ENCODE peak calls at places on chromosomes 11 and 22, in eight cellular contexts. R is HCT116; P is left ventricle myocardium inferior; O is PC-3; X is AG09319; Y is CD4-positive, alpha-beta T cell; I is mammary epithelial cell; A is fibroblast of lung. S is an unnamed sample.
A peak's percentile ranks its signal among the peaks of the same experiment; 100 is the strongest.

GRCh38 chr11:13258855-13259254 is 18.7 kb upstream of the BMAL1 start:
- DNase-seq in I (no peak), R (no peak), A (no peak), P (no peak), X (no peak), O (no peak), Y (no peak), S (no peak)

GRCh38 chr11:72750556-72751292 is 1.5 kb downstream of the ARAP1 start:
- DNase-seq in Y (no peak), A (no peak), I (no peak), X (no peak), R (no peak), P (no peak), O (peak; percentile 32), S (no peak)

GRCh38 chr11:64536396-64536935 is 54.6 kb upstream of the SLC22A12 start:
- DNase-seq in A (peak; percentile 38), Y (no peak), X (no peak), P (no peak), I (no peak), O (peak; percentile 28), R (no peak), S (no peak)

GRCh38 chr11:29093416-29093815 is 923.4 kb downstream of the KCNA4 start:
- DNase-seq in R (no peak), Y (no peak), O (peak; percentile 69), I (no peak), P (no peak), A (peak; percentile 82), X (no peak), S (no peak)

GRCh38 chr11:128632151-128632791 is 44.9 kb upstream of the ETS1 start:
- DNase-seq in O (peak; percentile 80), R (peak; percentile 19), I (peak; percentile 23), P (no peak), A (peak; percentile 60), X (no peak), Y (peak; percentile 29), S (no peak)

GRCh38 chr11:117837791-117838190 is 13.2 kb upstream of the FXYD2 start:
- DNase-seq in I (no peak), X (no peak), A (no peak), R (no peak), Y (no peak), P (peak; percentile 12), O (no peak), S (no peak)

GRCh38 chr11:19294444-19294843 is 53.7 kb upstream of the E2F8 start:
- DNase-seq in X (no peak), O (no peak), P (no peak), R (no peak), A (no peak), Y (no peak), I (no peak), S (no peak)

GRCh38 chr11:76664578-76665061 is 5.9 kb downstream of the LRRC32 start:
- DNase-seq in X (no peak), Y (peak; percentile 16), A (no peak), O (no peak), R (no peak), P (no peak), I (no peak), S (no peak)

GRCh38 chr11:101091781-101092180 is 37.8 kb downstream of the PGR start:
- DNase-seq in P (no peak), X (no peak), I (peak; percentile 19), Y (no peak), A (no peak), R (no peak), O (peak; percentile 89), S (no peak)

GRCh38 chr11:2074266-2074825 is 64.8 kb downstream of the IGF2 start:
- DNase-seq in O (no peak), P (no peak), Y (no peak), X (no peak), I (no peak), R (no peak), A (no peak), S (no peak)

GRCh38 chr11:108319541-108320145 is 96.8 kb downstream of the ATM start:
- DNase-seq in X (no peak), R (no peak), Y (no peak), P (no peak), I (peak; percentile 60), O (no peak), A (peak; percentile 65), S (no peak)

GRCh38 chr11:126920833-126921232 is 79.7 kb downstream of the KIRREL3 start:
- DNase-seq in Y (no peak), A (no peak), O (no peak), X (no peak), I (no peak), R (no peak), P (no peak), S (no peak)
- TF ChIP-seq CTCF in Y (no peak), A (no peak), O (no peak), X (no peak), I (no peak), R (no peak), P (no peak), S (no peak)

GRCh38 chr11:4493480-4493818 is 11.0 kb downstream of the OR52K1 start:
- DNase-seq in O (no peak), Y (no peak), P (no peak), I (no peak), X (no peak), A (no peak), R (no peak), S (no peak)
- TF ChIP-seq CTCF in O (no peak), Y (peak; percentile 36), P (peak; percentile 14), I (no peak), X (no peak), A (no peak), R (peak; percentile 1), S (no peak)

GRCh38 chr11:75443043-75443442 is 10.0 kb upstream of the KLHL35 start:
- DNase-seq in A (no peak), P (no peak), Y (no peak), X (no peak), O (no peak), I (no peak), R (no peak), S (no peak)
- TF ChIP-seq CTCF in A (no peak), P (no peak), Y (no peak), X (no peak), O (no peak), I (no peak), R (no peak), S (no peak)

GRCh38 chr11:121112498-121113455 is 11.7 kb downstream of the TECTA start:
- DNase-seq in O (peak; percentile 87), X (no peak), I (peak; percentile 56), R (peak; percentile 35), P (peak; percentile 52), A (peak; percentile 77), Y (no peak), S (peak; percentile 61)
- TF ChIP-seq CTCF in O (peak; percentile 89), X (peak; percentile 61), I (peak; percentile 38), R (peak; percentile 67), P (peak; percentile 77), A (peak; percentile 54), Y (peak; percentile 56), S (peak; percentile 62)

GRCh38 chr22:32205974-32206773 is 1.3 kb upstream of the RFPL2 start:
- DNase-seq in X (no peak), A (no peak), P (no peak), Y (no peak), R (no peak), I (no peak), O (no peak), S (no peak)
- TF ChIP-seq CTCF in X (no peak), A (no peak), P (no peak), Y (no peak), R (no peak), I (no peak), O (no peak), S (peak; percentile 20)

GRCh38 chr22:21970037-21970799 is 12.4 kb downstream of the TOP3B start:
- DNase-seq in P (no peak), A (no peak), R (no peak), I (peak; percentile 63), Y (no peak), X (no peak), O (no peak), S (no peak)
- TF ChIP-seq CTCF in P (no peak), A (no peak), R (no peak), I (no peak), Y (no peak), X (no peak), O (no peak), S (no peak)

GRCh38 chr11:132099692-132100091 is 729.3 kb downstream of the NTM start:
- DNase-seq in A (no peak), X (no peak), I (no peak), Y (no peak), O (peak; percentile 9), R (no peak), P (peak; percentile 22), S (no peak)
- TF ChIP-seq CTCF in A (peak; percentile 37), X (no peak), I (peak; percentile 41), Y (no peak), O (peak; percentile 49), R (peak; percentile 29), P (peak; percentile 47), S (peak; percentile 58)

GRCh38 chr11:8263769-8264410 is at the start of gene LMO1:
- DNase-seq in I (peak; percentile 49), X (peak; percentile 11), P (peak; percentile 78), A (peak; percentile 54), Y (peak; percentile 56), O (peak; percentile 80), R (peak; percentile 44), S (peak; percentile 73)

GRCh38 chr11:8267831-8268529 is 4.3 kb upstream of the LMO1 start:
- DNase-seq in P (no peak), I (no peak), Y (no peak), A (peak; percentile 7), X (no peak), R (no peak), O (no peak), S (peak; percentile 56)

GRCh38 chr11:8267280-8267679 is 3.6 kb upstream of the LMO1 start:
- DNase-seq in I (no peak), A (no peak), O (no peak), X (no peak), Y (no peak), R (no peak), P (no peak), S (peak; percentile 6)

GRCh38 chr11:8266246-8267241 is 2.9 kb upstream of the LMO1 start:
- DNase-seq in A (no peak), Y (no peak), R (no peak), O (no peak), X (no peak), P (no peak), I (no peak), S (peak; percentile 5)

GRCh38 chr11:8265681-8266241 is 2.1 kb upstream of the LMO1 start:
- DNase-seq in A (no peak), R (no peak), O (no peak), I (no peak), X (no peak), Y (no peak), P (no peak), S (peak; percentile 28)
- TF ChIP-seq CTCF in A (peak; percentile 9), R (peak; percentile 37), O (peak; percentile 18), I (peak; percentile 13), X (no peak), Y (no peak), P (peak; percentile 32), S (peak; percentile 12)

GRCh38 chr11:112086422-112087191 is at the start of the genes SDHD and TIMM8B:
- DNase-seq in X (peak; percentile 89), P (peak; percentile 92), I (peak; percentile 95), A (peak; percentile 91), O (peak; percentile 99), Y (peak; percentile 93), R (peak; percentile 95), S (peak; percentile 96)
- TF ChIP-seq CTCF in X (peak; percentile 37), P (peak; percentile 39), I (no peak), A (peak; percentile 41), O (peak; percentile 12), Y (peak; percentile 29), R (no peak), S (no peak)